ENCODE peak calls at places on chromosomes 4 and X, in eight cellular contexts. K is T-cell; A is EL; U is left ventricle myocardium inferior; Z is IMR-90; B is epithelial cell of prostate; D is CD8-positive, alpha-beta T cell; Q is memory B cell. G is an unnamed sample.

GRCh38 chr4:40811886-40812857 is 62.4 kb downstream of the NSUN7 start:
- DNase-seq in B (no peak), U (no peak), A (no peak), K (no peak), D (no peak), Z (peak; percentile 32), Q (no peak), G (no peak)

GRCh38 chr4:36758779-36759178 is 477.4 kb downstream of the DTHD1 start:
- DNase-seq in U (no peak), D (no peak), A (no peak), Q (no peak), B (no peak), K (no peak), Z (no peak), G (no peak)

GRCh38 chrX:81354954-81355353 is 153.1 kb downstream of the SH3BGRL start:
- DNase-seq in Z (no peak), Q (no peak), K (no peak), A (no peak), U (no peak), B (no peak), D (no peak), G (no peak)

GRCh38 chr4:83870551-83870950 is 334.6 kb downstream of the GPAT3 start:
- DNase-seq in D (no peak), K (no peak), U (no peak), B (no peak), Z (no peak), A (no peak), Q (no peak), G (no peak)

GRCh38 chr4:153987291-153987690 is 198.4 kb upstream of the SFRP2 start:
- DNase-seq in B (no peak), K (no peak), Q (no peak), U (no peak), A (peak; percentile 61), D (no peak), Z (no peak), G (peak; percentile 66)

GRCh38 chr4:147739239-147739823 is 7.4 kb downstream of the ARHGAP10 start:
- DNase-seq in Q (no peak), K (no peak), Z (no peak), A (no peak), D (no peak), U (no peak), B (no peak), G (no peak)

GRCh38 chrX:39814391-39814790 is 283.4 kb downstream of the BCOR start:
- DNase-seq in Z (peak; percentile 23), D (peak; percentile 47), B (no peak), Q (no peak), U (no peak), K (peak; percentile 5), A (peak; percentile 31), G (peak; percentile 27)

GRCh38 chr4:28886934-28887333 is 1833.2 kb upstream of the PCDH7 start:
- DNase-seq in K (no peak), U (no peak), A (peak; percentile 63), Z (peak; percentile 54), D (no peak), B (no peak), Q (no peak), G (no peak)

GRCh38 chr4:158197194-158197593 is 13.1 kb upstream of the TMEM144 start:
- DNase-seq in Q (no peak), Z (no peak), A (no peak), D (no peak), U (no peak), B (no peak), K (no peak), G (no peak)

GRCh38 chr4:184274288-184274951 is 56.7 kb upstream of the ENPP6 start:
- DNase-seq in K (no peak), Z (no peak), U (no peak), B (no peak), A (no peak), D (no peak), Q (no peak), G (peak; percentile 28)

GRCh38 chr4:138158746-138159297 is 83.3 kb downstream of the SLC7A11 start:
- DNase-seq in A (peak; percentile 81), K (no peak), Z (peak; percentile 91), U (no peak), Q (no peak), D (no peak), B (peak; percentile 14), G (peak; percentile 43)

GRCh38 chr4:93199492-93199891 is 629.1 kb upstream of the ATOH1 start:
- DNase-seq in K (no peak), A (peak; percentile 2), U (no peak), Q (no peak), B (peak; percentile 3), Z (peak; percentile 29), D (no peak), G (peak; percentile 66)

GRCh38 chrX:86133761-86134160 is 14.5 kb upstream of the DACH2 start:
- DNase-seq in B (no peak), D (no peak), K (no peak), A (peak; percentile 2), Q (no peak), Z (peak; percentile 34), U (no peak), G (no peak)

GRCh38 chr4:165874072-165874798 is 1.2 kb downstream of the TLL1 start:
- DNase-seq in Z (no peak), K (no peak), B (no peak), U (peak; percentile 12), D (no peak), Q (no peak), A (peak; percentile 8), G (peak; percentile 6)

G was measured in AG20443.